ENCODE peak calls at places on chromosomes 12 and 14, in seven cellular contexts. A, V, C, H, I, U and D are unnamed samples.

GRCh38 chr12:24595652-24596235 is 353.2 kb downstream of the BCAT1 start:
- DNase-seq in A (no peak), V (no peak), C (peak; percentile 25), H (no peak), I (peak; percentile 24), U (no peak), D (peak; percentile 7)

GRCh38 chr12:15689751-15690191 is 99.4 kb downstream of the EPS8 start:
- DNase-seq in A (no peak), V (no peak), C (no peak), H (no peak), I (no peak), U (no peak), D (no peak)

GRCh38 chr12:95623554-95624170 is 72.4 kb upstream of the USP44 start:
- DNase-seq in A (peak; percentile 88), V (peak; percentile 71), C (peak; percentile 75), H (peak; percentile 82), I (peak; percentile 83), U (peak; percentile 90), D (peak; percentile 78)

GRCh38 chr14:51165415-51165814 is 70.5 kb upstream of the TRIM9 start:
- DNase-seq in A (no peak), V (no peak), C (no peak), H (no peak), I (no peak), U (no peak), D (no peak)

GRCh38 chr12:46363582-46364299 is 8.8 kb downstream of the SLC38A2 start:
- DNase-seq in A (no peak), V (no peak), C (no peak), H (no peak), I (no peak), U (no peak), D (no peak)

GRCh38 chr12:131009595-131010270 is 56.0 kb downstream of the ADGRD1 start:
- DNase-seq in A (no peak), V (no peak), C (no peak), H (no peak), I (no peak), U (no peak), D (no peak)

GRCh38 chr12:13205809-13206559 is 9.5 kb downstream of the EMP1 start:
- DNase-seq in A (no peak), V (no peak), C (peak; percentile 44), H (no peak), I (peak; percentile 98), U (peak; percentile 98), D (peak; percentile 66)

GRCh38 chr14:96824283-96824682 is 27.1 kb downstream of the VRK1 start:
- DNase-seq in A (no peak), V (no peak), C (no peak), H (no peak), I (peak; percentile 64), U (peak; percentile 24), D (no peak)

GRCh38 chr12:12357697-12358476 is 1.0 kb downstream of the BORCS5 start:
- DNase-seq in A (no peak), V (no peak), C (no peak), H (no peak), I (peak; percentile 22), U (no peak), D (no peak)

GRCh38 chr14:30621954-30622830 is at the start of gene SCFD1:
- DNase-seq in A (peak; percentile 95), V (peak; percentile 97), C (peak; percentile 87), H (peak; percentile 95), I (peak; percentile 73), U (peak; percentile 90), D (peak; percentile 96)

GRCh38 chr14:89041245-89041585 is 216.8 kb downstream of the TTC8 start:
- DNase-seq in A (no peak), V (peak; percentile 72), C (no peak), H (no peak), I (no peak), U (no peak), D (peak; percentile 51)

GRCh38 chr14:71966528-71966927 is 34.3 kb downstream of the RGS6 start:
- DNase-seq in A (no peak), V (no peak), C (no peak), H (no peak), I (no peak), U (no peak), D (no peak)

GRCh38 chr12:39647383-39647782 is 27.8 kb upstream of the ABCD2 start:
- DNase-seq in A (no peak), V (no peak), C (no peak), H (no peak), I (no peak), U (no peak), D (no peak)

GRCh38 chr12:80356092-80356491 is 87.9 kb upstream of the PTPRQ start:
- DNase-seq in A (no peak), V (no peak), C (no peak), H (no peak), I (no peak), U (no peak), D (no peak)

DNA sequence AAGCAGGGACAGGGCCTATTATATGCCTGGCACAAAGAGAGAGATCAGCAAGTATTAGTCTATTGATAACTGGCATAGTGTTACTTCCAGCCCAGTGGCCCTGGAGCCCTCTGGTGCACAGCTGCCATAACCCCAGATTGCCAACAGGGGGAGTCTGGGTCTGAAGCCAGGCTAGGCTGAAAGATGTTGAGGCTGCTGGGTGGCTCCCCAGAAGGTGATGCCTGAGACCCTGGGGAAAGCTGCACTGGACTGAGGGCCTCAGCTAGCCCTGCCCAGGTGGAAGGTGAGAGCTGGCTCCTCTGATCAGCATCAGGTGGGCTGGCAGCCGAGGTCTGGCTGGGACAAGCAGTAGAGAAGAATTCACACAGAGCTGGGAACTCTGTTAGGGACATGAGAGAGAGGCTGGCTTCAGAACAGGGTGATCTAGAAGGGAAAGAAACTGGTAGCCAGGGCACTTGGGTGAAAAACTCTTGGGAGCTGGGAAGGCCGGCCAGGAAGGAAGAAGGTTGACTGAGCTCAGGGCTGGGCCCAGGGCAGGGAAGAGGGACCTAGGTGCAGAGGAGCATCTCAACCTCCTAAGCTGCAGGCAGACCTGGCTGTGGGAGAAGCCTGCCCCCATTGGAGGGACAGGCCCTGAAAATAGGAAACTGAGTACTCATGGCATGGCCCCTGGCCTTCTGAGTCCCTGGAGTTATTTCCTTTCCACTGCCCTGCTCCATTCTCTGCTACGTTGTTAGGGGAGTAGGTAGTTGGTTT is 3.9 kb downstream of the GZMH start:
- DNase-seq in A (peak; percentile 82), V (peak; percentile 41), C (peak; percentile 53), H (no peak), I (no peak), U (peak; percentile 24), D (peak; percentile 61)
- TF ChIP-seq CTCF in A (peak; percentile 97), V (peak; percentile 71), C (peak; percentile 78), H (peak; percentile 29), I (peak; percentile 31), U (peak; percentile 74), D (peak; percentile 74)

GRCh38 chr12:777550-778047 is 25.2 kb downstream of the WNK1 start:
- DNase-seq in A (no peak), V (no peak), C (no peak), H (no peak), I (no peak), U (no peak), D (no peak)

GRCh38 chr12:768434-768833 is 16.1 kb downstream of the WNK1 start:
- DNase-seq in A (no peak), V (no peak), C (no peak), H (no peak), I (no peak), U (no peak), D (no peak)

GRCh38 chr12:770474-770873 is 18.1 kb downstream of the WNK1 start:
- DNase-seq in A (no peak), V (no peak), C (no peak), H (no peak), I (no peak), U (no peak), D (no peak)

GRCh38 chr12:774051-774614 is 21.8 kb downstream of the WNK1 start:
- DNase-seq in A (no peak), V (no peak), C (no peak), H (no peak), I (no peak), U (peak; percentile 46), D (no peak)

GRCh38 chr12:772056-772697 is 19.8 kb downstream of the WNK1 start:
- DNase-seq in A (no peak), V (no peak), C (no peak), H (no peak), I (no peak), U (no peak), D (no peak)
- TF ChIP-seq CTCF in A (no peak), V (no peak), C (no peak), H (no peak), I (no peak), U (no peak), D (no peak)

GRCh38 chr12:17371491-17372290 is 718.3 kb downstream of the RERGL start:
- DNase-seq in A (no peak), V (no peak), C (no peak), H (no peak), I (no peak), U (no peak), D (no peak)

GRCh38 chr12:17372508-17372907 is 717.5 kb downstream of the RERGL start:
- DNase-seq in A (no peak), V (no peak), C (no peak), H (no peak), I (no peak), U (no peak), D (no peak)

GRCh38 chr12:17369556-17369955 is 720.4 kb downstream of the RERGL start:
- DNase-seq in A (no peak), V (no peak), C (no peak), H (no peak), I (no peak), U (no peak), D (no peak)

DNA sequence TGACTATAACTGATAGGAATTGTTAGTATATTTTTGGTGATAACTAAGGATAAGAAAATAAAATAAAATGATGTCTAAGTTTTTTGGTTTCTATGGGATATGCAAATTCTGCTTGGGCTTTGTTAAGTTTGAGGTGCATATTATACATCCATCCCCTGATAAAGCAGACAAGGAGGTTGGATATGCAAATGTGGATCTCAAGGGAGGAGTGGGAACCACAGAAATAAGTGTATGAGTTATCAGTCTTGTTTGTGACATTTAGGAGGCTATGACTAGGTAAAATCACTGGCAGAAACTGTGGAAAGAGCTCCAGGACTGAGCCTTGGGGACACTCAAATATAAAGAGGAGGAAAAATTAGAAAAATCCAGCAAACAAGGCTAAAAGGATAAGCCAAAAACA is 719.4 kb downstream of the RERGL start:
- DNase-seq in A (no peak), V (no peak), C (no peak), H (no peak), I (no peak), U (no peak), D (no peak)
- TF ChIP-seq CTCF in A (no peak), V (no peak), C (no peak), H (no peak), I (no peak), U (no peak), D (no peak)

DNA sequence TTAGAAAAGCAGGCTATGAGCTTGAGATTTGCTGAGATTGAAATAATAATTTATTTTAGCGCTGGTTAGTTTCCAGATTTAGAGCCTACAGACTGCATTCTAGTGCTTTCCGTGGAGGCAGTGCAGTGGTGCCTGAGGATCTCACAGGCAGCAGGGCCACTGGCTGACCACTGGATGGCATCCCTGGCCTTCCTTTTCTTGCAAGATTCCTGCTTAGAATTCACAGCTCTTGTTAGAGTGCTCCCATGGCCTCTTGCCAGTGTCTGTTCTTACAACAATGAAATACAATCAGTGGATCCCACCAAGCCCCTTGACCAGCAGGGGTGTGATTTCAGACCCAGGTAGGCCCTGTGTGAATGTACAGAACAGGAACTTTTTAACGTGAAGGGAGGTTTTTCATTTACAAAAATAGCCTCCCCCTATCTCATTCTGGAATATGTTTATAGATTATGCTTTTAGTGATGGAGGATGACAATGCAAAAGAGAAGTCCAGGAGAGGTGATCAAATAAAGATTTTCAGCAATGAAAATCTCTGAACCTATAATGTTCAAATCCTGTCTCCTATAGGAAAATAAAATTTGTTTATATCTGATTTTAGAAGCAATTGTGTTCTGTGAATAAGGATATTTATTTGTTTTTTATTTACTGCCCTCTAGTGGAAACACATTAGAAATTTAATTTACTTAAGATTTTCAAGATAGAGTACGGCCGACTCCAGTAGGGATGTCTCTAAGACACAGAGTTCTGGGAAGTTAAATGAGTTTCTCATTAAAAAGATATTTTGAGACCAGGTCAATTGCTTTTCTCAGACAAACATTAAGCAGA is 362.2 kb upstream of the STXBP6 start:
- DNase-seq in A (peak; percentile 50), V (no peak), C (peak; percentile 42), H (no peak), I (no peak), U (no peak), D (peak; percentile 2)
- TF ChIP-seq CTCF in A (no peak), V (peak; percentile 15), C (peak; percentile 55), H (no peak), I (no peak), U (peak; percentile 16), D (peak; percentile 10)